ENCODE peak calls at places on chromosomes 4 and X, in seven cellular contexts. C, Y, W, R, E, V and P are unnamed samples.

GRCh38 chrX:46618947-46619346 is 45.4 kb downstream of the CHST7 start:
- DNase-seq in Y (no peak), W (no peak), E (no peak), C (no peak), V (no peak), R (no peak), P (no peak)

GRCh38 chr4:38489924-38490639 is 173.9 kb upstream of the KLF3 start:
- DNase-seq in C (no peak), V (peak; percentile 25), W (peak; percentile 45), R (no peak), Y (no peak), E (peak; percentile 7), P (no peak)

GRCh38 chrX:38831949-38832348 is 30.7 kb downstream of the MID1IP1 start:
- DNase-seq in Y (no peak), E (no peak), C (no peak), R (no peak), V (no peak), W (no peak), P (no peak)

GRCh38 chr4:94453534-94453963 is 1.8 kb downstream of the PDLIM5 start:
- DNase-seq in Y (no peak), C (no peak), E (peak; percentile 43), W (no peak), V (no peak), R (no peak), P (no peak)

GRCh38 chr4:150982557-150983233 is 32.4 kb downstream of the LRBA start:
- DNase-seq in Y (no peak), C (no peak), W (no peak), E (no peak), V (no peak), R (no peak), P (no peak)

GRCh38 chrX:50000937-50001542 is 78.6 kb downstream of the CLCN5 start:
- DNase-seq in V (no peak), W (no peak), E (no peak), Y (no peak), R (no peak), C (no peak), P (no peak)

GRCh38 chr4:59223292-59223941 is 1976.7 kb upstream of the ADGRL3 start:
- DNase-seq in E (no peak), C (no peak), Y (no peak), W (no peak), R (peak; percentile 37), V (no peak), P (no peak)

GRCh38 chr4:55181606-55182005 is 56.2 kb upstream of the KDR start:
- DNase-seq in V (peak; percentile 28), E (no peak), C (no peak), R (no peak), Y (no peak), W (no peak), P (no peak)

GRCh38 chr4:2484993-2485392 is 16.1 kb downstream of the RNF4 start:
- DNase-seq in W (peak; percentile 58), R (no peak), Y (peak; percentile 51), V (no peak), C (peak; percentile 83), E (no peak), P (peak; percentile 89)

GRCh38 chrX:40855411-40855810 is 120.1 kb upstream of the MED14 start:
- DNase-seq in C (no peak), E (peak; percentile 27), R (no peak), Y (no peak), W (no peak), V (no peak), P (no peak)

GRCh38 chrX:68685722-68686683 is 38.5 kb downstream of the STARD8 start:
- DNase-seq in W (no peak), E (no peak), C (no peak), R (peak; percentile 49), Y (no peak), V (peak; percentile 81), P (peak; percentile 77)

GRCh38 chr4:180870623-180871022 is 1372.6 kb upstream of the TENM3 start:
- DNase-seq in V (no peak), C (no peak), W (no peak), R (no peak), Y (no peak), E (peak; percentile 45), P (no peak)

GRCh38 chr4:141435446-141436225 is 200.7 kb upstream of the IL15 start:
- DNase-seq in W (no peak), V (peak; percentile 14), E (no peak), C (no peak), Y (no peak), R (no peak), P (no peak)

GRCh38 chr4:20268028-20268427 is 16.3 kb downstream of the SLIT2 start:
- DNase-seq in E (no peak), R (no peak), Y (no peak), C (no peak), V (no peak), W (no peak), P (no peak)

GRCh38 chr4:53682196-53682595 is 90.9 kb upstream of the LNX1 start:
- DNase-seq in V (peak; percentile 47), R (no peak), E (peak; percentile 26), C (no peak), W (no peak), Y (no peak), P (no peak)

GRCh38 chr4:76803522-76803921 is 94.4 kb downstream of the SOWAHB start:
- DNase-seq in R (no peak), W (peak; percentile 76), V (peak; percentile 76), E (peak; percentile 73), Y (no peak), C (no peak), P (no peak)

GRCh38 chr4:161900110-161900509 is 263.7 kb downstream of the FSTL5 start:
- DNase-seq in R (no peak), E (no peak), Y (no peak), W (no peak), V (no peak), C (no peak), P (no peak)
- H3K9me3 ChIP-seq in R (no peaks in the 10 kb centered on the region), E (no peaks in the 10 kb centered on the region), Y (no peaks in the 10 kb centered on the region), W (no peaks in the 10 kb centered on the region), V (no peaks in the 10 kb centered on the region), C (no peaks in the 10 kb centered on the region), P (no peaks in the 10 kb centered on the region)

GRCh38 chr4:184347251-184348239 is 126.8 kb downstream of the IRF2 start:
- DNase-seq in R (no peak), Y (no peak), W (peak; percentile 30), C (no peak), E (no peak), V (peak; percentile 69), P (peak; percentile 75)

GRCh38 chr4:184350213-184350817 is 124.0 kb downstream of the IRF2 start:
- DNase-seq in V (no peak), R (no peak), C (no peak), W (no peak), Y (no peak), E (no peak), P (no peak)

GRCh38 chr4:184349283-184350039 is 124.9 kb downstream of the IRF2 start:
- DNase-seq in R (no peak), V (no peak), C (no peak), Y (no peak), E (no peak), W (no peak), P (no peak)

GRCh38 chr4:184350964-184351363 is 123.4 kb downstream of the IRF2 start:
- DNase-seq in R (no peak), E (no peak), Y (no peak), W (no peak), C (no peak), V (no peak), P (no peak)

DNA sequence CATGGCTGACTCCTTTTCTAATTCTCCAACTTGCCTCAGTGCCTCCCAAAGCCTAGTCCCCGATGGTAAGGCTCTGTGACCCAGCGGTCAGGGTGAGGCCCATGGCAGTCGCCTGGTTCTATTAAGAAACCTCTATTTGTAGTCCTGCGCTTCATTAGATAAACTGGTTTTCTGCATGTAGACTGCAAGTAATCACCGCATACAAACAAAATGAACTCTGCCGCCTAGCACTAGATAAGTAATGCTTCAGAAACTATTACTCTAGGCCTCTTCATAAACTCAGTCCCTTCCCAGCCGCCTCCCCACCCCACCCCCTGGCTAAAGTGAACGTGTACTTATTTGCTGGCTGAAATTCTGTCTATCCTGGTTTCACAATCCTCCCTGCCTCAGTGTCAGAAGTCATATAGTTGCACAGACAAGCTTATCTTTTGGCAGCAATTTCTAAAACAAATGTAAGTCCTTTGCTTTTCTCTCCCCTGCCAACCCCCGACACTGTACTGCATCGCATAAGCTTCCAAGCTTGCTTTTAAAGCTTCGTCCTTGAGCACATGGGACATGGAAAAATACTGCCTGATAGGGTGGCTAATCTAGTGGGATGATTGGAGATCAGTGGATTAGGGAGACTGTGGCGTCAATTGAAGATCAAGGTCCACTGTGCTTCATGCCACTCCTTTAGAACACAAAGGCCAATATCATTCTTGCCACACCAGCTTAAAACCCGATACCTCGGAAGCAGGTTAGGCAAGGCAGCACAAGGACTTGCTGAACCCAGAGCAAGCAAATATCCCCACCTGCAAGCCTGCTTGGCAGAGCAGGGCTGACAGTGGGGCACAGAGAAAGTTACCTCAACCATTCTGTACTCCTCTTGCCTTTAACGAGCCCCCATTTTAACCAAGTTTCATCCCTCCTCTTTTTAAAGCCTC is 125.8 kb downstream of the IRF2 start:
- DNase-seq in E (no peak), C (no peak), Y (no peak), W (no peak), R (no peak), V (peak; percentile 91), P (no peak)
- H3K27ac ChIP-seq in E (no peak overlapping the region), C (no peak overlapping the region), Y (no peak overlapping the region), W (no peak overlapping the region), R (no peak overlapping the region), V (no peak overlapping the region), P (no peak overlapping the region)

GRCh38 chr4:404006-404405 is 66.4 kb downstream of the ZNF141 start:
- DNase-seq in R (no peak), E (no peak), Y (no peak), V (no peak), C (no peak), W (no peak), P (no peak)
- H3K9me3 ChIP-seq in R (no peaks in the 10 kb centered on the region), E (no peaks in the 10 kb centered on the region), Y (peaks cover 65% of the 10 kb centered on the region), V (no peaks in the 10 kb centered on the region), C (peaks cover 82% of the 10 kb centered on the region), W (peaks cover 96% of the 10 kb centered on the region), P (peaks cover 26% of the 10 kb centered on the region)

GRCh38 chrX:149607699-149608098 is 12.6 kb upstream of the HSFX2 start:
- DNase-seq in Y (no peak), W (no peak), R (no peak), C (no peak), E (no peak), V (no peak), P (no peak)

GRCh38 chrX:149610511-149610910 is 15.4 kb upstream of the HSFX2 start:
- DNase-seq in E (no peak), C (no peak), Y (no peak), R (no peak), W (no peak), V (no peak), P (no peak)

DNA sequence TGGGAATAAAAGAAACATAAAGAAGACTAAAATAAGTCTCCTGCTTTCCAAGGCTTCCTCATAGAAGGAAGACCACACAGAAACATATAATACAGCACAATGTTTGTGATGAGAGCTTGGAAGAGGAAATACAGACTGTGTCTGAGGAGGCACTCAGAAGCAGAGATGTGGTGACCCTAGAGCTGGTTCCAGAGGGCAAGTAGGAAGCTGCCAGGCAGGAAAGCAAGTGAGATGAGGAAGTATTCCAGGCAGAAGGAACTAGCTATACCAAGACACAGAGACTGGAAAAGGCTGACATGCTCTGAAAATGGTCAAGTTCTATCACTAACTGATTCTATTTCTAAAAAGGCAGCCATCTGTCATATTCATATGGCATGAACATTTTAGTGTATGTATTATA is 16.5 kb upstream of the HSFX2 start:
- DNase-seq in E (no peak), V (no peak), C (no peak), W (no peak), Y (no peak), R (no peak), P (no peak)
- H3K27ac ChIP-seq in E (no peak overlapping the region), V (no peak overlapping the region), C (no peak overlapping the region), W (no peak overlapping the region), Y (no peak overlapping the region), R (no peak overlapping the region), P (no peak overlapping the region)